ENCODE peak calls at places on chromosomes 3 and 15, in six cellular contexts. One of them, this sample, is unnamed.

GRCh38 chr3:3110299-3110630 is at the start of gene IL5RA:
- DNase-seq in cardiac muscle cell: peak; percentile 50
- DNase-seq in OCI-LY7: no peak
- DNase-seq in uterus: no peak
- DNase-seq in endodermal cell: peak; percentile 63
- DNase-seq in neuronal stem cell: no peak
- DNase-seq in this sample: peak; percentile 68

GRCh38 chr3:107413264-107413663 is 36.0 kb downstream of the CCDC54 start:
- DNase-seq in cardiac muscle cell: no peak
- DNase-seq in OCI-LY7: no peak
- DNase-seq in uterus: no peak
- DNase-seq in endodermal cell: no peak
- DNase-seq in neuronal stem cell: no peak
- DNase-seq in this sample: no peak

GRCh38 chr3:53190659-53191058 is 29.6 kb downstream of the PRKCD start:
- DNase-seq in cardiac muscle cell: no peak
- DNase-seq in OCI-LY7: peak; percentile 80
- DNase-seq in uterus: no peak
- DNase-seq in endodermal cell: no peak
- DNase-seq in neuronal stem cell: no peak
- DNase-seq in this sample: no peak

GRCh38 chr3:177431525-177432255 is 234.4 kb upstream of the TBL1XR1 start:
- DNase-seq in cardiac muscle cell: peak; percentile 65
- DNase-seq in OCI-LY7: no peak
- DNase-seq in uterus: no peak
- DNase-seq in endodermal cell: no peak
- DNase-seq in neuronal stem cell: peak; percentile 15
- DNase-seq in this sample: no peak

GRCh38 chr3:129058441-129059194 is 2.0 kb upstream of the GP9 start:
- DNase-seq in cardiac muscle cell: no peak
- DNase-seq in OCI-LY7: peak; percentile 25
- DNase-seq in uterus: no peak
- DNase-seq in endodermal cell: peak; percentile 47
- DNase-seq in neuronal stem cell: no peak
- DNase-seq in this sample: peak; percentile 18

GRCh38 chr15:63052961-63053698 is 10.6 kb downstream of the TPM1 start:
- DNase-seq in cardiac muscle cell: peak; percentile 42
- DNase-seq in OCI-LY7: no peak
- DNase-seq in uterus: peak; percentile 81
- DNase-seq in endodermal cell: peak; percentile 83
- DNase-seq in neuronal stem cell: no peak
- DNase-seq in this sample: no peak

GRCh38 chr15:43488790-43489585 is 4.0 kb downstream of the TP53BP1 start:
- DNase-seq in cardiac muscle cell: peak; percentile 51
- DNase-seq in OCI-LY7: no peak
- DNase-seq in uterus: no peak
- DNase-seq in endodermal cell: no peak
- DNase-seq in neuronal stem cell: no peak
- DNase-seq in this sample: no peak

GRCh38 chr3:130014526-130014925 is 40.0 kb downstream of the TRH start:
- DNase-seq in cardiac muscle cell: peak; percentile 39
- DNase-seq in OCI-LY7: no peak
- DNase-seq in uterus: no peak
- DNase-seq in endodermal cell: no peak
- DNase-seq in neuronal stem cell: no peak
- DNase-seq in this sample: no peak

GRCh38 chr15:92683511-92683834 is 27.9 kb upstream of the FAM174B start:
- DNase-seq in cardiac muscle cell: peak; percentile 81
- DNase-seq in OCI-LY7: no peak
- DNase-seq in uterus: peak; percentile 40
- DNase-seq in endodermal cell: peak; percentile 91
- DNase-seq in neuronal stem cell: peak; percentile 27
- DNase-seq in this sample: no peak

GRCh38 chr15:100559330-100559729 is 30.6 kb upstream of the CERS3 start:
- DNase-seq in cardiac muscle cell: peak; percentile 67
- DNase-seq in OCI-LY7: no peak
- DNase-seq in uterus: no peak
- DNase-seq in endodermal cell: no peak
- DNase-seq in neuronal stem cell: no peak
- DNase-seq in this sample: no peak

GRCh38 chr15:48974865-48975264 is 11.1 kb upstream of the SHC4 start:
- DNase-seq in cardiac muscle cell: peak; percentile 50
- DNase-seq in OCI-LY7: no peak
- DNase-seq in uterus: no peak
- DNase-seq in endodermal cell: peak; percentile 71
- DNase-seq in neuronal stem cell: no peak
- DNase-seq in this sample: no peak

GRCh38 chr3:143352850-143353550 is 233.4 kb downstream of the CHST2 start:
- DNase-seq in cardiac muscle cell: no peak
- DNase-seq in OCI-LY7: no peak
- DNase-seq in uterus: no peak
- DNase-seq in endodermal cell: peak; percentile 77
- DNase-seq in neuronal stem cell: no peak
- DNase-seq in this sample: no peak

GRCh38 chr3:153901991-153902390 is 219.2 kb upstream of the ARHGEF26 start:
- DNase-seq in cardiac muscle cell: no peak
- DNase-seq in OCI-LY7: no peak
- DNase-seq in uterus: no peak
- DNase-seq in endodermal cell: no peak
- DNase-seq in neuronal stem cell: no peak
- DNase-seq in this sample: no peak

GRCh38 chr3:39809181-39809994 is at the start of gene MYRIP:
- DNase-seq in cardiac muscle cell: peak; percentile 38
- DNase-seq in OCI-LY7: no peak
- DNase-seq in uterus: peak; percentile 26
- DNase-seq in endodermal cell: peak; percentile 91
- DNase-seq in neuronal stem cell: peak; percentile 73
- DNase-seq in this sample: no peak

GRCh38 chr3:16203031-16203430 is 28.6 kb downstream of the GALNT15 start:
- DNase-seq in cardiac muscle cell: no peak
- DNase-seq in OCI-LY7: no peak
- DNase-seq in uterus: no peak
- DNase-seq in endodermal cell: no peak
- DNase-seq in neuronal stem cell: no peak
- DNase-seq in this sample: no peak

GRCh38 chr3:179853176-179853575 is 183.6 kb downstream of the PEX5L start:
- DNase-seq in cardiac muscle cell: no peak
- DNase-seq in OCI-LY7: no peak
- DNase-seq in uterus: no peak
- DNase-seq in endodermal cell: no peak
- DNase-seq in neuronal stem cell: no peak
- DNase-seq in this sample: no peak

GRCh38 chr3:64342940-64343691 is 117.8 kb upstream of the PRICKLE2 start:
- DNase-seq in cardiac muscle cell: peak; percentile 87
- DNase-seq in OCI-LY7: no peak
- DNase-seq in uterus: no peak
- DNase-seq in endodermal cell: peak; percentile 74
- DNase-seq in neuronal stem cell: no peak
- DNase-seq in this sample: no peak

GRCh38 chr3:187079090-187080022 is 59.9 kb downstream of the RPL39L start:
- DNase-seq in cardiac muscle cell: no peak
- DNase-seq in OCI-LY7: no peak
- DNase-seq in uterus: no peak
- DNase-seq in endodermal cell: no peak
- DNase-seq in neuronal stem cell: no peak
- DNase-seq in this sample: no peak

GRCh38 chr15:73989001-73989798 is 2.9 kb downstream of the STOML1 start:
- DNase-seq in cardiac muscle cell: peak; percentile 80
- DNase-seq in OCI-LY7: no peak
- DNase-seq in uterus: no peak
- DNase-seq in endodermal cell: no peak
- DNase-seq in neuronal stem cell: no peak
- DNase-seq in this sample: no peak

GRCh38 chr3:39453134-39453533 is 14.3 kb upstream of the MOBP start:
- DNase-seq in cardiac muscle cell: no peak
- DNase-seq in OCI-LY7: no peak
- DNase-seq in uterus: no peak
- DNase-seq in endodermal cell: no peak
- DNase-seq in neuronal stem cell: no peak
- DNase-seq in this sample: no peak

GRCh38 chr3:131543714-131544113 is 40.9 kb upstream of the MRPL3 start:
- DNase-seq in cardiac muscle cell: peak; percentile 91
- DNase-seq in OCI-LY7: no peak
- DNase-seq in uterus: peak; percentile 63
- DNase-seq in endodermal cell: no peak
- DNase-seq in neuronal stem cell: no peak
- DNase-seq in this sample: no peak

GRCh38 chr3:175274474-175275218 is 415.5 kb downstream of the NAALADL2 start:
- DNase-seq in cardiac muscle cell: no peak
- DNase-seq in OCI-LY7: no peak
- DNase-seq in uterus: no peak
- DNase-seq in endodermal cell: no peak
- DNase-seq in neuronal stem cell: no peak
- DNase-seq in this sample: no peak

GRCh38 chr3:16369885-16370284 is 104.9 kb downstream of the OXNAD1 start:
- DNase-seq in cardiac muscle cell: peak; percentile 10
- DNase-seq in OCI-LY7: no peak
- DNase-seq in uterus: no peak
- DNase-seq in endodermal cell: peak; percentile 80
- DNase-seq in neuronal stem cell: peak; percentile 35
- DNase-seq in this sample: no peak

GRCh38 chr3:64104006-64104405 is 80.7 kb upstream of the PSMD6 start:
- DNase-seq in cardiac muscle cell: no peak
- DNase-seq in OCI-LY7: no peak
- DNase-seq in uterus: no peak
- DNase-seq in endodermal cell: no peak
- DNase-seq in neuronal stem cell: no peak
- DNase-seq in this sample: no peak

GRCh38 chr15:34342737-34343575 is at the start of the genes NOP10 and NUTM1:
- DNase-seq in cardiac muscle cell: peak; percentile 95
- DNase-seq in OCI-LY7: peak; percentile 94
- DNase-seq in uterus: peak; percentile 90
- DNase-seq in endodermal cell: peak; percentile 98
- DNase-seq in neuronal stem cell: peak; percentile 80
- DNase-seq in this sample: peak; percentile 91

GRCh38 chr15:99997112-99997651 is 263.9 kb upstream of the LYSMD4 start:
- DNase-seq in cardiac muscle cell: no peak
- DNase-seq in OCI-LY7: no peak
- DNase-seq in uterus: peak; percentile 8
- DNase-seq in endodermal cell: peak; percentile 48
- DNase-seq in neuronal stem cell: no peak
- DNase-seq in this sample: no peak

GRCh38 chr3:29441422-29441821 is 160.6 kb downstream of the RBMS3 start:
- DNase-seq in cardiac muscle cell: no peak
- DNase-seq in OCI-LY7: no peak
- DNase-seq in uterus: no peak
- DNase-seq in endodermal cell: no peak
- DNase-seq in neuronal stem cell: no peak
- DNase-seq in this sample: no peak

GRCh38 chr3:124035463-124036121 is 43.7 kb upstream of the ROPN1 start:
- DNase-seq in cardiac muscle cell: no peak
- DNase-seq in OCI-LY7: no peak
- DNase-seq in uterus: no peak
- DNase-seq in endodermal cell: no peak
- DNase-seq in neuronal stem cell: no peak
- DNase-seq in this sample: no peak
- H3K27ac ChIP-seq in cardiac muscle cell: no peak overlapping the region
- H3K27ac ChIP-seq in OCI-LY7: no peak overlapping the region
- H3K27ac ChIP-seq in uterus: no peak overlapping the region
- H3K27ac ChIP-seq in endodermal cell: no peak overlapping the region
- H3K27ac ChIP-seq in neuronal stem cell: no peak overlapping the region
- H3K27ac ChIP-seq in this sample: no peak overlapping the region

DNA sequence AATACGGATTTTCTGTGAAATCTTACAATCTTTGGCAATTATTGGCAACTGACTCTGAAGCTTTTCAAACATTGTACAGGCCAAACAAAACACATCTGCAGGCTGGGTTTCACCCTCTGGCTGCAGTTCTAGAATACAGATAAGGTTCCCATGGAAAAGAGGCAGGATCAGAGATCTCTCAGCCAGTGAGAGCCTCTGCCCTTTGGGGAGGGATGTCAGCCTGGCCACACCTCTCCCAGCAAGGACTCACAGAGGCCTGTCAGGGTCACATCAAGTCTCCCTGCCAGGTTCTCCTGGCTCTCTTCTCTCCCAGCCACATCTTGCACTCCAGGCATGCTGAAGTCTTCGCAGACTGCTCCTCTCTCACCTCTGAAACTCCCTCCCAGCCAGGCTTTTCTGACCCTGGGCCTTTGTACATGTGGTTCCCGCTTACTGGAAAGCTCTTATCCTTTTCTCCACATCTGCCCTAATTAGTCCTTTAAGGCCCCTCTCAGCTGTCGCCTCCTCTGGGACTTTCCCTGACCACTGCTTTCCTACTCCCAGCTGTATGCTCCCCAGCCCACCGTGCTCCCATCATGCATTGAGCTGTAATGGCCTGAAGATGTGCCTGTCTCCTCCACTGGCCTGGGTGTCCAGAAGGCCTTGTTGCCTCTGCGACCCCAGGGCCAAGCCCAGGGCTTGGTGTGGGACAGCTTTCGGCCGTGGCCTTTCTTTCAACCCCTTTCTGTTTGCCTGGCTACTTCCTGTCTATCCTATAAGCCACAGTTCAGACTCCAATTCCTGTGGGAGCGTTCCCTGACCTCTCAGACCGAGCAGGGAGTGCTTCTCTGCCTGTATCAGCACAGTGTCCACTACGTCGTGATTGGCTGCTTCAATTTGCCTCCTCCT is 4.3 kb downstream of the RBP1 start:
- DNase-seq in cardiac muscle cell: peak; percentile 95
- DNase-seq in OCI-LY7: no peak
- DNase-seq in uterus: peak; percentile 83
- DNase-seq in endodermal cell: peak; percentile 78
- DNase-seq in neuronal stem cell: no peak
- DNase-seq in this sample: no peak
- H3K4me3 ChIP-seq in cardiac muscle cell: no peak overlapping the region
- H3K4me3 ChIP-seq in OCI-LY7: no peak overlapping the region
- H3K4me3 ChIP-seq in uterus: no peak overlapping the region
- H3K4me3 ChIP-seq in endodermal cell: no peak overlapping the region
- H3K4me3 ChIP-seq in neuronal stem cell: no peak overlapping the region
- H3K4me3 ChIP-seq in this sample: no peak overlapping the region

DNA sequence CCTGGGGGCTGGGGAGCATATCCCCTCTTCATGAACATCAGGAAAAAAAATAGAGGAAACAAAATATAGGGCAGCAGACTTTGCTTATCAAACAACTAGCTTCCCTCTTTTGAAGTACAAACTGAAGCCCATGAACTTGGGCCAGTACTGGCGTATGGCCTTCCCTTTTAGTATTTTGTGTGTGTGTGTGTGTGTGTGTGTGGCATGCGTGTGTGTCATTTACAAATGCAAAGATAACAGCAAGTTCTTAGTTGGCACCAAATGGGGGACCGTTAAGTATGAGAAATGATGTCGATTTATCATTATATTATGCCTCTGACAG is 297.3 kb downstream of the SATB1 start:
- DNase-seq in cardiac muscle cell: no peak
- DNase-seq in OCI-LY7: no peak
- DNase-seq in uterus: no peak
- DNase-seq in endodermal cell: no peak
- DNase-seq in neuronal stem cell: no peak
- DNase-seq in this sample: no peak
- H3K9me3 ChIP-seq in cardiac muscle cell: no peaks in the 10 kb centered on the region
- H3K9me3 ChIP-seq in OCI-LY7: peaks cover 3% of the 10 kb centered on the region
- H3K9me3 ChIP-seq in uterus: no peaks in the 10 kb centered on the region
- H3K9me3 ChIP-seq in endodermal cell: peaks cover 6% of the 10 kb centered on the region
- H3K9me3 ChIP-seq in neuronal stem cell: no peaks in the 10 kb centered on the region
- H3K9me3 ChIP-seq in this sample: no peaks in the 10 kb centered on the region

DNA sequence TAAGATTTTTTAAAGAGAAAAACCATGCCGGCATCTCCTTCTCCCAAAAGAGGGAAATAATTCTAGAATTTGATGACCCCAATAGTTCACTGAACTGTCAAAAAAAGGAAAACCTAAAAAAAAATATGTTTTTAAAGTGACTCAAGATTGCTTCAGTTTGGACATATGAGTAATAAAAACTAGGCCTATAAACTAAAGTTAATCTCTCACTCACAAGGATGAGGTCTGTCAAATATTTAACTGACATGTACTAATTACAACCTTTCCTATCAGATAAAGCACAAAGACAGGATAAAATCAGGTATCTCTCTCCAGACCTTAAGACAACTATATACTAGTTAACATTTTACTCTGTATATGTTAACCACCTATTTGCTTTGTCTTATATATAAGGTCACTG is 231.9 kb downstream of the NSUN3 start:
- DNase-seq in cardiac muscle cell: no peak
- DNase-seq in OCI-LY7: no peak
- DNase-seq in uterus: no peak
- DNase-seq in endodermal cell: no peak
- DNase-seq in neuronal stem cell: no peak
- DNase-seq in this sample: no peak
- H3K27ac ChIP-seq in cardiac muscle cell: no peak overlapping the region
- H3K27ac ChIP-seq in OCI-LY7: no peak overlapping the region
- H3K27ac ChIP-seq in uterus: no peak overlapping the region
- H3K27ac ChIP-seq in endodermal cell: no peak overlapping the region
- H3K27ac ChIP-seq in neuronal stem cell: no peak overlapping the region
- H3K27ac ChIP-seq in this sample: no peak overlapping the region